ENCODE peak calls at places on chromosome 16, in six cellular contexts. T, Q, F, E, V and U are unnamed samples.

GRCh38 chr16:16118337-16118736 is 105.0 kb downstream of the ABCC6 start:
- DNase-seq in F (no peak), V (no peak), E (no peak), T (no peak), Q (no peak), U (no peak)

GRCh38 chr16:83769397-83770008 is 38.3 kb upstream of the HSBP1 start:
- DNase-seq in Q (no peak), E (no peak), V (no peak), F (no peak), T (no peak), U (no peak)

GRCh38 chr16:73015612-73016487 is 32.1 kb downstream of the ZFHX3 start:
- DNase-seq in T (no peak), Q (peak; percentile 81), F (no peak), E (no peak), V (no peak), U (no peak)

GRCh38 chr16:48176635-48177408 is 21.0 kb upstream of the ABCC12 start:
- DNase-seq in V (no peak), E (no peak), Q (no peak), F (no peak), T (no peak), U (no peak)

GRCh38 chr16:87543436-87544191 is 50.8 kb upstream of the ZCCHC14 start:
- DNase-seq in F (no peak), E (no peak), T (no peak), V (no peak), Q (no peak), U (peak; percentile 66)

GRCh38 chr16:17474572-17474971 is 3.8 kb upstream of the XYLT1 start:
- DNase-seq in Q (no peak), E (no peak), V (no peak), T (no peak), F (no peak), U (no peak)

GRCh38 chr16:9062301-9062700 is 29.1 kb upstream of the HAPSTR1 start:
- DNase-seq in E (no peak), T (no peak), Q (no peak), F (no peak), V (no peak), U (no peak)

GRCh38 chr16:26447570-26447969 is 619.2 kb upstream of the C16orf82 start:
- DNase-seq in E (no peak), T (no peak), V (no peak), Q (no peak), F (no peak), U (no peak)

GRCh38 chr16:50692999-50693781 is at the start of gene NOD2:
- DNase-seq in Q (no peak), V (no peak), T (no peak), E (no peak), F (no peak), U (no peak)

GRCh38 chr16:15073101-15073500 is 17.2 kb upstream of the NTAN1 start:
- DNase-seq in Q (no peak), V (no peak), F (no peak), T (no peak), E (no peak), U (no peak)

GRCh38 chr16:69724414-69724873 is 1.9 kb downstream of the NQO1 start:
- DNase-seq in Q (no peak), V (no peak), F (no peak), T (no peak), E (no peak), U (no peak)

GRCh38 chr16:67951485-67951884 is 7.6 kb upstream of the LCAT start:
- DNase-seq in E (no peak), Q (no peak), V (no peak), F (no peak), T (no peak), U (peak; percentile 88)

GRCh38 chr16:57279780-57280638 is 4.5 kb downstream of the PLLP start:
- DNase-seq in T (no peak), Q (no peak), F (no peak), E (no peak), V (peak; percentile 54), U (no peak)

GRCh38 chr16:57906385-57907316 is 64.3 kb downstream of the CNGB1 start:
- DNase-seq in E (no peak), Q (no peak), T (no peak), V (no peak), F (no peak), U (no peak)

GRCh38 chr16:24046442-24046841 is 209.7 kb upstream of the CACNG3 start:
- DNase-seq in E (no peak), V (no peak), F (no peak), Q (no peak), T (no peak), U (no peak)

GRCh38 chr16:30491744-30492308 is 19.3 kb downstream of the ITGAL start:
- DNase-seq in F (no peak), V (no peak), T (no peak), Q (no peak), E (peak; percentile 83), U (peak; percentile 22)

GRCh38 chr16:58497468-58497867 is 2.5 kb upstream of the NDRG4 start:
- DNase-seq in E (no peak), F (no peak), V (no peak), T (no peak), Q (no peak), U (no peak)

GRCh38 chr16:50519602-50520001 is 28.6 kb upstream of the NKD1 start:
- DNase-seq in E (no peak), T (no peak), F (no peak), V (no peak), Q (no peak), U (no peak)

GRCh38 chr16:30539000-30539964 is 4.6 kb upstream of the ZNF747 start:
- DNase-seq in F (no peak), E (no peak), Q (no peak), V (no peak), T (no peak), U (peak; percentile 64)

GRCh38 chr16:24645739-24646645 is 83.5 kb upstream of the TNRC6A start:
- DNase-seq in V (peak; percentile 22), T (no peak), Q (no peak), E (peak; percentile 100), F (no peak), U (no peak)

GRCh38 chr16:4505356-4506153 is 29.4 kb downstream of the HMOX2 start:
- DNase-seq in T (no peak), Q (peak; percentile 80), V (no peak), F (no peak), E (no peak), U (peak; percentile 72)

GRCh38 chr16:89172171-89172900 is 788 bp downstream of the CDH15 start:
- DNase-seq in F (no peak), T (no peak), E (no peak), V (no peak), Q (no peak), U (no peak)
- H3K4me3 ChIP-seq in F (no peak overlapping the region), T (no peak overlapping the region), E (no peak overlapping the region), V (no peak overlapping the region), Q (no peak overlapping the region), U (no peak overlapping the region)

GRCh38 chr16:66525396-66526180 is 24.3 kb downstream of the TK2 start:
- DNase-seq in F (no peak), T (no peak), E (no peak), V (no peak), Q (no peak), U (no peak)
- H3K4me1 ChIP-seq in F (no peaks in the 10 kb centered on the region), T (peaks cover 12% of the 10 kb centered on the region), E (peaks cover 12% of the 10 kb centered on the region), V (no peaks in the 10 kb centered on the region), Q (peaks cover 55% of the 10 kb centered on the region), U (peaks cover 14% of the 10 kb centered on the region)

GRCh38 chr16:11101695-11102522 is 154.1 kb downstream of the SOCS1 start:
- DNase-seq in F (no peak), E (peak; percentile 94), T (no peak), V (no peak), Q (no peak), U (no peak)

GRCh38 chr16:11106726-11107125 is 149.3 kb downstream of the SOCS1 start:
- DNase-seq in F (no peak), T (no peak), Q (no peak), E (no peak), V (peak; percentile 43), U (no peak)

GRCh38 chr16:11105038-11105903 is 150.7 kb downstream of the SOCS1 start:
- DNase-seq in E (peak; percentile 98), V (peak; percentile 39), Q (no peak), T (no peak), F (no peak), U (peak; percentile 51)

GRCh38 chr16:11102523-11102898 is 153.5 kb downstream of the SOCS1 start:
- DNase-seq in T (no peak), Q (no peak), E (no peak), V (no peak), F (no peak), U (no peak)

DNA sequence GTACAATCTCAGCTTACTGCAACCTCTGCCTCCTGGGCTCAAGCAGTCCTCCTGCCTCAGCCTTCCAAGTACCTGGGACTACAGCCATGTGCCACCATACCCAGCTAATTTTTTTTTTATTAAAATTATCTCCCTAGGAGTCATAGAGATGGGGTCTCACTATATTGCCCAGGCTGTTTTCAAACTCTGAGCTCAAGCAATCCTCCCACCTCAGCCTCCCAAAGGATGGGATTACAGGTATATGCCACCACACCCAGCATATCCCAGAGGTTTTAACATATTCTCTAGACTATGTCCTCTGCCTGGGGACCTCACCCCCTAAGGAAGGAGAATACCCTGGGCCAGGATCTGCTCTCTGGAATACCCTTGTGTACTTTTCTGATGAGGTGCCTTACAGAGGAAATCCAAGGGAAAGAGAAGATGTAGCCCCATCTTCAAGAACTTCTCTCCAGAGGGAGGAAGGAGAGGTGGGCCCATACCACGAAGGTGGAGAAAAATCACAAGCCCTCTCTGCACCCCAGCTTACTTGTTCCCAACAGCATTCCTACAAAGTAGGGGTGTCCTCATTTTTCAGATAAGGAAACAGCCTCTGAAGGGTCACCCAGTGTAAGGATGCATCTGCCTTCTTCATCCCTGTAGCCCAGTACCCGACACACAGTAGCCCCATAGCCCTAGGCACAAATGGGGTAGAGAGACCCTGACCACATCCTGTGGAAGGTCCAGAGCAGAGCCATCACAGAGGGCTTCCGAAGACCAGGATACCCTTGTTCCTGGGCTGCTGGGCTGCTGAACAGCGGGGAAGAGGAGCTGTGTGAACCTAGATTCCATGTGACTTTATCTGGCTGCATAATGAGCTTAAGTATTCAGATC is 151.6 kb downstream of the SOCS1 start:
- DNase-seq in F (no peak), V (no peak), T (no peak), Q (no peak), E (no peak), U (no peak)
- H3K27ac ChIP-seq in F (peak overlapping the region; percentile 82), V (peak overlapping the region; percentile 33), T (peak overlapping the region; percentile 83), Q (peak overlapping the region; percentile 39), E (peak overlapping the region; percentile 98), U (peak overlapping the region; percentile 84)

GRCh38 chr16:46950009-46950408 is 23.5 kb downstream of the DNAJA2 start:
- DNase-seq in V (no peak), E (no peak), Q (no peak), F (no peak), T (no peak), U (no peak)
- H3K4me3 ChIP-seq in V (no peak overlapping the region), E (no peak overlapping the region), Q (no peak overlapping the region), F (no peak overlapping the region), T (no peak overlapping the region), U (no peak overlapping the region)

DNA sequence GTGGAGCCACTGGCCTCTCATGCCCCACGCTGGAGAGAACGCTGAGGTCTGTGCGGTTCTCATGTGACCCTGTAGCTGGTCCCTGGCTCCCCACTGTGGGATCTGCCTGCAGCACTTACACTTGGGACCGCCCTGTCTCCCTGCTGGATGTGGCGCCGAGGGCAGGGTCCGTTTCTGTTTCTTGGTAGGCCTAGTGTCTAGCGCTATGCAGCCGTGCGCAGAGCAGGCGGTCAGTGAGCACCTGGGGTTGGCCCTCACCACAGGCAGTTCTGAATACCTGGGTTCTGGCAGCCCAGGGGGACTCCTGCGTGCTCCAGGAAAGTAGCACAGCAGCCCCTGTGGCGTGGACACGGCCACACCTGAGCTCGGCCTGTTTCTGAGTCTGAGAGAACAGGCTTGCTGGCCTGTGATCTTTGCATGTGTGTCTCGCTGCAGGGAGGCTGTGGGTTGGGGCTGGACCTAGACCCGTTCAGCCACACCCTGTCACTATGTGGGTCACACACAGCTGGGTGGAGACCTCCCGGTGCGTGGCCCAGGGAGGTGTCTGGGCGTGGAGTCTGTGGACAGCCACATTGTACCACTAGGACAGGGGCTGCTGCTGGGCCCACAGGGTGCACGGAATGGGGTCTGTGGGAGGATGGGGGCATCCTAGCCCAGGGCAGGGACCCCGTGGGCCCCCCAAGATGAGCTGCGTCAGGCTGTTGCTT is 2.8 kb downstream of the CAPN15 start:
- DNase-seq in T (no peak), Q (no peak), V (no peak), F (no peak), E (no peak), U (no peak)
- H3K4me1 ChIP-seq in T (peaks cover 32% of the 10 kb centered on the region), Q (peaks cover 38% of the 10 kb centered on the region), V (peaks cover 33% of the 10 kb centered on the region), F (no peaks in the 10 kb centered on the region), E (peaks cover 20% of the 10 kb centered on the region), U (peaks cover 18% of the 10 kb centered on the region)